ENCODE peak calls at places on chromosomes 11 and 22, in five cellular contexts. T is testis, G is hepatocyte, W is uterus, P is heart right ventricle. E is an unnamed sample.
A peak's percentile ranks its signal among the peaks of the same experiment; 100 is the strongest.

GRCh38 chr11:117984471-117984870 is 1.7 kb upstream of the IL10RA start:
- DNase-seq in T (no peak), G (no peak), W (no peak), P (no peak), E (peak; percentile 26)

GRCh38 chr11:24567380-24567779 is 70.5 kb downstream of the LUZP2 start:
- DNase-seq in T (no peak), G (no peak), W (no peak), P (no peak), E (no peak)

GRCh38 chr11:41250408-41250807 is 209.0 kb downstream of the LRRC4C start:
- DNase-seq in T (no peak), G (no peak), W (no peak), P (no peak), E (no peak)

GRCh38 chr11:117315285-117316196 is 515 bp downstream of the BACE1 start:
- DNase-seq in T (no peak), G (peak; percentile 17), W (no peak), P (no peak), E (no peak)

GRCh38 chr11:34492806-34493414 is 20.7 kb downstream of the ELF5 start:
- DNase-seq in T (peak; percentile 87), G (peak; percentile 78), W (peak; percentile 69), P (peak; percentile 41), E (peak; percentile 83)

GRCh38 chr11:23903044-23903704 is 593.7 kb upstream of the LUZP2 start:
- DNase-seq in T (no peak), G (peak; percentile 47), W (no peak), P (no peak), E (no peak)

GRCh38 chr22:50530857-50531545 is 1.2 kb upstream of the TYMP start:
- DNase-seq in T (peak; percentile 71), G (peak; percentile 91), W (peak; percentile 82), P (peak; percentile 86), E (peak; percentile 90)

GRCh38 chr11:107043242-107043991 is 25.1 kb upstream of the GUCY1A2 start:
- DNase-seq in T (no peak), G (no peak), W (no peak), P (no peak), E (no peak)

GRCh38 chr11:102346748-102347525 is at the start of gene BIRC2:
- DNase-seq in T (peak; percentile 94), G (peak; percentile 98), W (peak; percentile 91), P (peak; percentile 93), E (peak; percentile 97)

GRCh38 chr22:26502688-26503561 is 9.3 kb downstream of the TFIP11 start:
- DNase-seq in T (peak; percentile 66), G (peak; percentile 48), W (no peak), P (peak; percentile 41), E (peak; percentile 88)

GRCh38 chr11:75188671-75189070 is 37.8 kb downstream of the SLCO2B1 start:
- DNase-seq in T (no peak), G (no peak), W (no peak), P (no peak), E (no peak)

GRCh38 chr22:29022101-29022817 is 39.4 kb downstream of the C22orf31 start:
- DNase-seq in T (no peak), G (peak; percentile 16), W (no peak), P (no peak), E (no peak)

GRCh38 chr11:89491141-89491690 is at the start of gene NOX4:
- DNase-seq in T (peak; percentile 37), G (peak; percentile 77), W (peak; percentile 54), P (peak; percentile 21), E (peak; percentile 88)

GRCh38 chr11:70087446-70088167 is 9.5 kb downstream of the ANO1 start:
- DNase-seq in T (no peak), G (no peak), W (no peak), P (no peak), E (peak; percentile 77)

GRCh38 chr11:113896156-113896879 is 8.3 kb upstream of the HTR3B start:
- DNase-seq in T (peak; percentile 66), G (peak; percentile 63), W (peak; percentile 30), P (no peak), E (peak; percentile 80)

GRCh38 chr11:86807356-86807755 is 7.0 kb downstream of the PRSS23 start:
- DNase-seq in T (no peak), G (no peak), W (no peak), P (no peak), E (peak; percentile 57)

GRCh38 chr11:72436667-72437066 is 2.3 kb upstream of the CLPB start:
- DNase-seq in T (no peak), G (no peak), W (no peak), P (no peak), E (no peak)

GRCh38 chr11:103928040-103928555 is 108.3 kb upstream of the DDI1 start:
- DNase-seq in T (no peak), G (no peak), W (no peak), P (no peak), E (no peak)

GRCh38 chr22:46673677-46674236 is 53.6 kb downstream of the GRAMD4 start:
- DNase-seq in T (no peak), G (no peak), W (no peak), P (no peak), E (no peak)
- H3K27ac ChIP-seq in T (no peak overlapping the region), G (no peak overlapping the region), W (no peak overlapping the region), P (peak overlapping the region; percentile 77), E (no peak overlapping the region)

GRCh38 chr22:38175206-38176118 is 6.2 kb downstream of the PLA2G6 start:
- DNase-seq in T (no peak), G (no peak), W (no peak), P (no peak), E (no peak)
- H3K27ac ChIP-seq in T (peak overlapping the region; percentile 98), G (peak overlapping the region; percentile 45), W (peak overlapping the region; percentile 98), P (peak overlapping the region; percentile 83), E (no peak overlapping the region)

DNA sequence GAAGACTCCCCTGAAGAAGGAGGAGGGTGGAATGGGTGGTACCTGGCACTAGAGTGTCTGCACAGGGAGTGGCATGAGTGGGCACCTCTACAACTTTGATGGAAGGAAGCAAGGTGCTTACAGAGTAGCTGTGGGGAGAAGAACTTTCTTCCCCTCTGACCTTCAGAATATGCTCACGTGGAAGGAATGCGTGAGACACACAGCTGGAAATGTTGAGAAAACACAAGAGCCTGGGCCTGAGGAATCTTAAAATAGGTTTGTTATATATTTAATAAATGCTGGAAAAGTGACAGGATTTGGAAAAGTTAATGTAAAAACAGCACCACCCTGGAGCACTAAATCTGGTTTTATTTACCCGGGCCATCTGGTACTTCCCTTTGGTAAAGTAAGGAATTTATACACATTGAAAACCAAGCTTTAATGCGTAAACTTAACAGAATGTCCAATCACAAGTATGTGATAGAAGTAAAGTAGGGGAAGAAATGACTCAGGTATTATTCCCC is 14.0 kb upstream of the AMPD3 start:
- DNase-seq in T (no peak), G (no peak), W (no peak), P (no peak), E (no peak)
- H3K27ac ChIP-seq in T (no peak overlapping the region), G (no peak overlapping the region), W (no peak overlapping the region), P (no peak overlapping the region), E (no peak overlapping the region)

GRCh38 chr11:66729447-66729846 is 431 bp upstream of the SPTBN2 start:
- DNase-seq in T (no peak), G (no peak), W (no peak), P (no peak), E (no peak)
- H3K27ac ChIP-seq in T (no peak overlapping the region), G (no peak overlapping the region), W (no peak overlapping the region), P (no peak overlapping the region), E (no peak overlapping the region)

DNA sequence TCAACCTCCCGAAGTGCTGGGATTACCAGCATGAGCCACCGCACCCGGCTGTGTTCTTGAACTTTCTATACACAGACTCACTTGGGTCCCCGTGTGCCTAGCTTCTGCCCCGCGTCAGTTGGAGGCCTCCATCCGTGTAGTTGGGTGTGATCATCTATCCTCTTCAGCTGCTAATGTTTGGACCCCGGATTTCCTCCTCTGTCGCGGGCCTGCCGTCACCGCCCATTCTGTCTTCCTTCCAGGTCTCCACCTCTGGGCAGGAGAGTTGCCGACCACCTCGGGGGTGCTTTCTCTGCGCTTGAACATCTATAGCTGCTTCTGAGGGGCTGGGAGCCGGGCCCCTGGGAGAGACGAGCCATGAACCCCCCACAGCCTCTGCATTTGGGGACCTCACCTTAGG is 5.5 kb downstream of the CDC42EP1 start:
- DNase-seq in T (no peak), G (no peak), W (no peak), P (no peak), E (no peak)
- H3K27ac ChIP-seq in T (peak overlapping the region; percentile 45), G (no peak overlapping the region), W (peak overlapping the region; percentile 99), P (peak overlapping the region; percentile 100), E (no peak overlapping the region)